ENCODE peak calls at places on chromosomes 2 and 18, in ten cellular contexts. M, T, R, B, H, W, L, Q, S and U are unnamed samples.

GRCh38 chr2:71933467-71934319 is 214.0 kb downstream of the CYP26B1 start:
- DNase-seq in M (peak), T (peak), R (no peak), B (no peak), H (no peak), W (peak), L (peak), Q (no peak), S (peak), U (no peak)

GRCh38 chr18:50986360-50987087 is 18.7 kb downstream of the ELAC1 start:
- DNase-seq in M (peak), T (no peak), R (no peak), B (no peak), H (peak), W (peak), L (no peak), Q (no peak), S (no peak), U (no peak)

GRCh38 chr2:170820647-170821630 is 4.3 kb downstream of the GAD1 start:
- DNase-seq in M (no peak), T (no peak), R (no peak), B (no peak), H (no peak), W (no peak), L (no peak), Q (no peak), S (peak), U (no peak)

GRCh38 chr18:41617592-41617991 is 337.4 kb upstream of the PIK3C3 start:
- DNase-seq in M (no peak), T (no peak), R (no peak), B (no peak), H (no peak), W (no peak), L (no peak), Q (no peak), S (no peak), U (no peak)

GRCh38 chr2:53098323-53099073 is 669.1 kb upstream of the CHAC2 start:
- DNase-seq in M (no peak), T (no peak), R (no peak), B (no peak), H (no peak), W (no peak), L (peak), Q (no peak), S (no peak), U (no peak)

GRCh38 chr2:98634406-98635092 is 26.2 kb downstream of the UNC50 start:
- DNase-seq in M (no peak), T (no peak), R (peak), B (no peak), H (no peak), W (no peak), L (peak), Q (no peak), S (no peak), U (peak)

GRCh38 chr2:71742953-71743601 is 289.7 kb downstream of the DYSF start:
- DNase-seq in M (peak), T (peak), R (no peak), B (peak), H (peak), W (peak), L (peak), Q (no peak), S (no peak), U (peak)

GRCh38 chr2:102051659-102052366 is 60.1 kb downstream of the IL1R2 start:
- DNase-seq in M (peak), T (no peak), R (no peak), B (no peak), H (peak), W (no peak), L (no peak), Q (no peak), S (no peak), U (no peak)

GRCh38 chr18:48782381-48782841 is 168.4 kb downstream of the SMAD7 start:
- DNase-seq in M (no peak), T (peak), R (no peak), B (no peak), H (no peak), W (no peak), L (no peak), Q (no peak), S (no peak), U (no peak)

GRCh38 chr2:54099834-54100595 is 15.4 kb upstream of the ACYP2 start:
- DNase-seq in M (no peak), T (no peak), R (no peak), B (no peak), H (no peak), W (no peak), L (no peak), Q (no peak), S (no peak), U (no peak)

GRCh38 chr2:54100772-54101171 is 14.6 kb upstream of the ACYP2 start:
- DNase-seq in M (no peak), T (no peak), R (no peak), B (no peak), H (no peak), W (no peak), L (no peak), Q (no peak), S (no peak), U (no peak)

GRCh38 chr2:54107455-54107764 is 8.0 kb upstream of the ACYP2 start:
- DNase-seq in M (no peak), T (no peak), R (no peak), B (no peak), H (no peak), W (no peak), L (no peak), Q (no peak), S (no peak), U (no peak)

GRCh38 chr2:54106631-54107454 is 8.6 kb upstream of the ACYP2 start:
- DNase-seq in M (peak), T (no peak), R (peak), B (no peak), H (peak), W (peak), L (peak), Q (peak), S (peak), U (peak)

DNA sequence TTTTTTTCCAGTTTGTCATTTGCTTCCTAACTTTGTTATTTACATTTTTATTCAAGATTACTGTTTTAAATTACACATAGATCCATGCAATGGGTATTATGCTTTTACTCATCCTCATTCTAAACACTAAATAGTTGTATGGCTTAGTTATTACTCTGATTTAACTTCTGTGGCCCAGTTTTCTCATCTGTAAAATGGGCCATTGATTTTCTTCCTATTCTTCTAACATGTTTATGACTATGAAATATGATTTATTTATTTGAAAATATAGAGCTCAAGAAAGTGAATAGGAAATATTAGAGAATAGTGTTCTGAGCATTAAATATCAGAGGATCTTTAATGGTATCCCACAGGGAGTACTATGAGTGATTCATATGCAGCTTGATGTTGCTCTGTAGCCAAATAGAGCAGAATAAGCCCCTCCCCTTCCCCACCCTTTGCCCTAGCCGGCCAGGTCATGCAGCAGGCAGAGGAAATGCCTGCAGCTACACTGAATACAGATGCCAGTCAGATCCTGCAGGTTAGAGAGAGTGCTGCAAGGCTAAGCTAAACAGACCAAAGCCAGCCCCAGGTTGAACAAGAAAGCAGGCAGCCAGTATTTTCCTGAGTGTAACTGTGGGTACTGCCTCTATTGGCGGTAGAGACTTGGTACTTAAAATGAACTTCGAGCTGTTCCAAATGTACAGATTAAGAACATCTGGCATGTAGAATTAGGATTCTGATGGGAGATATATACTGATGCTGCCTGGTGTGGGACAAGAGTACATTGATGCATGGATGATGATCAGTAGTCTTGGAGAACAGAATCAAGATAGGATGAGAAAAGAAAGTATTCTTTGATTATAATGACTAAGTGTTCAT is 11.7 kb upstream of the ACYP2 start:
- DNase-seq in M (peak), T (no peak), R (peak), B (peak), H (peak), W (peak), L (peak), Q (peak), S (no peak), U (peak)
- TF ChIP-seq CTCF in M (peak), T (no peak), R (no peak), B (no peak), H (no peak), W (peak), L (no peak), Q (peak), S (no peak), U (no peak)

GRCh38 chr2:42794271-42795046 is 2.1 kb upstream of the HAAO start:
- DNase-seq in M (peak), T (no peak), R (peak), B (no peak), H (no peak), W (no peak), L (peak), Q (no peak), S (no peak), U (no peak)
- TF ChIP-seq CTCF in M (peak), T (peak), R (peak), B (no peak), H (peak), W (peak), L (peak), Q (no peak), S (no peak), U (no peak)

GRCh38 chr18:31102941-31103340 is 720 bp upstream of the DSC2 start:
- DNase-seq in M (no peak), T (no peak), R (no peak), B (no peak), H (no peak), W (no peak), L (no peak), Q (no peak), S (no peak), U (no peak)

GRCh38 chr18:31099490-31100230 is 2.6 kb downstream of the DSC2 start:
- DNase-seq in M (no peak), T (no peak), R (no peak), B (no peak), H (no peak), W (no peak), L (no peak), Q (no peak), S (no peak), U (no peak)

GRCh38 chr18:31102020-31102684 is at the start of gene DSC2:
- DNase-seq in M (no peak), T (peak), R (peak), B (peak), H (no peak), W (no peak), L (peak), Q (no peak), S (peak), U (no peak)

GRCh38 chr18:31100598-31101147 is 1.5 kb downstream of the DSC2 start:
- DNase-seq in M (no peak), T (no peak), R (peak), B (no peak), H (no peak), W (no peak), L (no peak), Q (no peak), S (no peak), U (no peak)

GRCh38 chr18:31101148-31102019 is 837 bp downstream of the DSC2 start:
- DNase-seq in M (no peak), T (peak), R (peak), B (peak), H (no peak), W (no peak), L (peak), Q (no peak), S (peak), U (no peak)
- TF ChIP-seq CTCF in M (no peak), T (peak), R (peak), B (no peak), H (no peak), W (no peak), L (no peak), Q (no peak), S (peak), U (no peak)

GRCh38 chr2:130286983-130287655 is 55.6 kb upstream of the IMP4 start:
- DNase-seq in M (no peak), T (no peak), R (no peak), B (no peak), H (no peak), W (no peak), L (no peak), Q (no peak), S (no peak), U (no peak)

GRCh38 chr2:130287656-130288026 is 55.1 kb upstream of the IMP4 start:
- DNase-seq in M (no peak), T (no peak), R (no peak), B (no peak), H (no peak), W (no peak), L (no peak), Q (no peak), S (no peak), U (no peak)

GRCh38 chr2:130289780-130290179 is 52.9 kb upstream of the IMP4 start:
- DNase-seq in M (no peak), T (no peak), R (no peak), B (no peak), H (no peak), W (no peak), L (no peak), Q (no peak), S (no peak), U (no peak)

GRCh38 chr2:130288467-130289403 is 54.0 kb upstream of the IMP4 start:
- DNase-seq in M (peak), T (no peak), R (peak), B (no peak), H (no peak), W (no peak), L (no peak), Q (no peak), S (no peak), U (no peak)
- TF ChIP-seq CTCF in M (no peak), T (no peak), R (peak), B (no peak), H (no peak), W (no peak), L (no peak), Q (no peak), S (no peak), U (no peak)

GRCh38 chr2:118029025-118029424 is 15.2 kb upstream of the CCDC93 start:
- DNase-seq in M (no peak), T (no peak), R (no peak), B (no peak), H (no peak), W (no peak), L (no peak), Q (no peak), S (no peak), U (no peak)

GRCh38 chr2:118031566-118031965 is 17.7 kb upstream of the CCDC93 start:
- DNase-seq in M (no peak), T (no peak), R (no peak), B (no peak), H (no peak), W (no peak), L (no peak), Q (no peak), S (no peak), U (no peak)

DNA sequence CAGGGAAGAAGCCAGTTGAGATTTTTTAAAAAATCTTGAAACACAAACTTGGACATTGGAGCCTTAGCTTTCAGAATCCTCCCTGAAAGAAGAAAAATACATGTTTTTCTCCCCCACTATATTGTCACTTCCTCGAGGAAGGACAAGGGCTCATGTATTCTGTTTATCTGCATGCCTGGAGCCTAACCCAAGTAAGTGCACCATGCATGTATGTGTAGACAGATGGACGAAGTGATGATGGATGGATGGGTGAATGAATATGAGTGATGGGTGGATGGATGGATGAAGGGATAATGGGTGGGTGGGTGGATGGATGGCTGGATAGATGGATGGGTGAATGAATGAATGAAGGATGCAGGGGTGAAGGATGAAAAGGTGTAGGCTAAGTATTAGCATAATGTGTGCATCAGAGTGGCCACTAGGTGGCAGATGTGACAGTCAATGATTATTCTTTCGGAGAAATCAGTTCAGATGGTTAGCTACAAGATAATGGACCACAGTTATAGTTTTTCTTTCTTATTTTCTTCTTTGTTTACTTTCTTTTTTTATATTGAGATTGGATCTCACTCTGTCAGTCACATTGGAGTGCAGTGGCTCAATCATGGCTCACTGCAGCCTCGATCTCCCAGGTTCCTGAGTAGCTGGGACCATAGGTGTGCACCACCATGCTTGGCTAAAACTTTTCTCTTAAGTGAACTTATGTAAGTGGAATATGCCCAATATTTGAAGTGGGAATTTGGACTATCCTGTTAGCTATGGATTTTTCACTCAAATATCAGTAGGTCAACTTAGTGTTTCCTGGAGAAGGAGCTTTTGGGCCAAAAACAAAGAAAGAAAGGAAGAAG is 18.5 kb upstream of the CCDC93 start:
- DNase-seq in M (peak), T (no peak), R (peak), B (no peak), H (peak), W (no peak), L (peak), Q (peak), S (peak), U (peak)
- TF ChIP-seq CTCF in M (peak), T (peak), R (peak), B (peak), H (peak), W (peak), L (peak), Q (peak), S (peak), U (peak)